ENCODE peak calls at places on chromosomes 11 and 22, in five cellular contexts. I is caudate nucleus, A is kidney, O is mesenchymal stem cell, J is Peyer's patch. G is an unnamed sample.

GRCh38 chr22:24270556-24271405 is at the start of gene SPECC1L:
- DNase-seq in I (peak), A (peak), O (peak), J (peak), G (peak)

GRCh38 chr11:3995949-3996554 is 98.5 kb upstream of the RRM1 start:
- DNase-seq in I (no peak), A (no peak), O (peak), J (no peak), G (peak)

GRCh38 chr11:39809833-39810232 is 1649.6 kb downstream of the LRRC4C start:
- DNase-seq in I (no peak), A (no peak), O (no peak), J (no peak), G (no peak)

GRCh38 chr22:49393526-49393925 is 434.1 kb downstream of the BRD1 start:
- DNase-seq in I (no peak), A (no peak), O (no peak), J (no peak), G (no peak)

GRCh38 chr22:27240298-27240885 is 561.2 kb downstream of the MN1 start:
- DNase-seq in I (no peak), A (no peak), O (peak), J (no peak), G (no peak)

GRCh38 chr11:32113637-32114203 is 22.8 kb downstream of the RCN1 start:
- DNase-seq in I (no peak), A (no peak), O (no peak), J (no peak), G (no peak)

GRCh38 chr22:23500508-23501208 is 79.4 kb downstream of the IGLL1 start:
- DNase-seq in I (no peak), A (peak), O (no peak), J (no peak), G (no peak)

GRCh38 chr11:92531051-92531747 is 306.6 kb downstream of the FAT3 start:
- DNase-seq in I (no peak), A (no peak), O (no peak), J (no peak), G (no peak)

GRCh38 chr11:73493838-73494598 is 103.9 kb downstream of the FAM168A start:
- DNase-seq in I (no peak), A (no peak), O (peak), J (no peak), G (peak)

GRCh38 chr22:46735747-46736608 is 2.1 kb downstream of the CERK start:
- DNase-seq in I (no peak), A (peak), O (peak), J (no peak), G (no peak)
- H3K27ac ChIP-seq in I (peak), A (peak), O (peak), J (peak), G (no peak)

GRCh38 chr11:96309643-96310017 is 33.4 kb downstream of the MAML2 start:
- DNase-seq in I (no peak), A (no peak), O (no peak), J (no peak), G (no peak)
- H3K27ac ChIP-seq in I (no peak), A (no peak), O (no peak), J (no peak), G (peak)

GRCh38 chr22:38479096-38479840 is 11.4 kb downstream of the KDELR3 start:
- DNase-seq in I (no peak), A (no peak), O (no peak), J (no peak), G (no peak)

GRCh38 chr22:38481162-38481870 is 13.4 kb downstream of the KDELR3 start:
- DNase-seq in I (no peak), A (no peak), O (no peak), J (no peak), G (no peak)

GRCh38 chr22:38482662-38483308 is 14.9 kb downstream of the KDELR3 start:
- DNase-seq in I (no peak), A (no peak), O (no peak), J (no peak), G (no peak)

GRCh38 chr22:38484244-38484643 is 16.3 kb downstream of the KDELR3 start:
- DNase-seq in I (no peak), A (no peak), O (no peak), J (no peak), G (no peak)

DNA sequence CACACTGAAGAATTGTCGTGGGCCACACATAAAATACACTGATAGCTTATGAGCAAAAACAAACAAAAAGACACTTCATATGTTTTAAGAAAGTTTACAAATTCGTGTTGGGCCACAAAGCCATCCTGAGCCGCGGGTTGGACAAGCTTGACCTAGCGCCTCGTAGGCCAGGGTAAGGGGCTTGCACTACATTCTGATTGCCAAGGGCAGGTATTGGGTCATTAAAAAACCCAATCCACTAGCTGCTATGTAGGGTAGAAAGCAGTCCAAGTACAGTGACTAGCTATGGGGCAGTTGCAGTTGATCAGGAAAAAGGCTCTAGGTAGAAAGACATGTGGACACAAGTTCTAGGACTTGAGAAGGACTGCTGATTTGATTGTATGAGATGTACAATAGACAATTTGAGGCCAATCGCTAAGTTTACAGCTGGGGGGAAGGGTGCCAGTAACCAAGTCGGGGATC is 14.0 kb downstream of the KDELR3 start:
- DNase-seq in I (no peak), A (peak), O (no peak), J (no peak), G (no peak)
- H3K27ac ChIP-seq in I (no peak), A (no peak), O (no peak), J (no peak), G (no peak)

GRCh38 chr11:2306971-2307732 is 5.3 kb downstream of the TSPAN32 start:
- DNase-seq in I (no peak), A (peak), O (peak), J (no peak), G (no peak)

GRCh38 chr11:2307733-2308331 is 6.0 kb downstream of the TSPAN32 start:
- DNase-seq in I (no peak), A (peak), O (no peak), J (no peak), G (no peak)

GRCh38 chr11:2304156-2305139 is 2.6 kb downstream of the TSPAN32 start:
- DNase-seq in I (no peak), A (peak), O (no peak), J (no peak), G (no peak)

GRCh38 chr11:2305140-2305861 is 3.5 kb downstream of the TSPAN32 start:
- DNase-seq in I (peak), A (peak), O (peak), J (peak), G (peak)

GRCh38 chr11:2305862-2306823 is 4.3 kb downstream of the TSPAN32 start:
- DNase-seq in I (no peak), A (peak), O (peak), J (peak), G (no peak)
- H3K27ac ChIP-seq in I (peak), A (peak), O (no peak), J (peak), G (no peak)

DNA sequence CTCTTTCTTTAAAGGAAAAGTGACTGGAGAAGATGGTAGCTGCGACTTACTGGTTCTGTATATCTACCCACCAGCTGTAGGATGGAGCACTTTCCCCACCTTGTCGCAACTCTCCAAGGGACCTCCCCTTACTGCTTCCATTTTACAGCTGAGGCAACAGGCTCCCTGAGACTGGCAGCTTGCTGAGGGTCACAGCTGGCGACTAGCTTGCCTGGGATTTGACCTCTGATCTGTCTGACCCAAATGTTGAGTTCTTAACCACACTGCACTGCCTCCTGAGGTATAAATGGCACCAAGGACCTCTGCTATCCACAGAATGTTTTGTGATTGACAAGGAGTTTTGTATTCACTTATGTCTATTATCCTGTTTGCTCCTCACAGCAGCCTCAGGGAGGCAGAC is 115.0 kb upstream of the NNMT start:
- DNase-seq in I (no peak), A (no peak), O (no peak), J (no peak), G (no peak)
- H3K27ac ChIP-seq in I (no peak), A (no peak), O (no peak), J (peak), G (no peak)

GRCh38 chr11:12467610-12468009 is 90.2 kb downstream of the PARVA start:
- DNase-seq in I (no peak), A (no peak), O (no peak), J (no peak), G (no peak)

GRCh38 chr11:12461516-12461915 is 84.1 kb downstream of the PARVA start:
- DNase-seq in I (no peak), A (no peak), O (no peak), J (no peak), G (no peak)

GRCh38 chr11:12460441-12460840 is 83.1 kb downstream of the PARVA start:
- DNase-seq in I (no peak), A (no peak), O (peak), J (no peak), G (peak)

GRCh38 chr11:12465332-12465731 is 88.0 kb downstream of the PARVA start:
- DNase-seq in I (no peak), A (no peak), O (no peak), J (no peak), G (no peak)

DNA sequence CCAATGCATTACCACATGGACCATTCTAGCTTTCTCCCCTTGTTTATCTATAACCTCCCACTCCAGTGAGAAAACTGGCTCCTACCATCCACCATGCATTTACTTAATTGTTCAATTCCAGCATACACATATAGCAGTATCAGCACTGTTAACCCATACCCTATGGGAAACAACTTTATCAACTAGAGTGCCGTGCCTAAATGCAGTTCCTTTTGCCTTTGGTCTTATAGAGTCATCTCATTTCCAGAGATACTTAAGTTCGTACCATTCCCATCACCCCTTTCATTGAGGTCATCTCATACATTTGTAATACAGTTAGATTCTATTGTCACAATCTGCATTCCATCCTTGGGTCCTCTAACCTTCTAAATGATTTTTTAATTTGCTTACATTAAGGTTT is 86.9 kb downstream of the PARVA start:
- DNase-seq in I (no peak), A (no peak), O (no peak), J (no peak), G (no peak)
- H3K27ac ChIP-seq in I (no peak), A (no peak), O (no peak), J (no peak), G (no peak)

GRCh38 chr11:21768388-21768787 is 424.5 kb upstream of the ANO5 start:
- DNase-seq in I (no peak), A (no peak), O (no peak), J (no peak), G (no peak)
- H3K27ac ChIP-seq in I (no peak), A (no peak), O (no peak), J (no peak), G (no peak)

GRCh38 chr11:104152941-104153340 is 11.0 kb downstream of the PDGFD start:
- DNase-seq in I (no peak), A (no peak), O (no peak), J (no peak), G (no peak)
- H3K27ac ChIP-seq in I (no peak), A (no peak), O (no peak), J (no peak), G (no peak)

GRCh38 chr11:66126808-66127555 is 56.9 kb downstream of the PACS1 start:
- DNase-seq in I (peak), A (peak), O (peak), J (peak), G (peak)
- H3K27ac ChIP-seq in I (peak), A (peak), O (peak), J (peak), G (peak)

GRCh38 chr11:30344085-30344484 is 21.2 kb downstream of the ARL14EP start:
- DNase-seq in I (no peak), A (no peak), O (no peak), J (no peak), G (no peak)
- H3K27ac ChIP-seq in I (no peak), A (no peak), O (no peak), J (peak), G (no peak)